ENCODE peak calls at places on chromosomes 13 and 19, in five cellular contexts. S, M, U, W and O are unnamed samples. For H3K27me3, the result is how much of the 10 kb centered on the place peaks cover.

GRCh38 chr13:23750383-23751121 is 138.6 kb downstream of the MIPEP start:
- DNase-seq in S (no peak), M (no peak), W (no peak), U (no peak), O (no peak)

GRCh38 chr13:46698015-46698414 is 98.9 kb downstream of the ESD start:
- DNase-seq in M (peak), W (no peak), U (no peak), S (no peak), O (no peak)

GRCh38 chr19:5360003-5360820 is 19.6 kb upstream of the PTPRS start:
- DNase-seq in S (no peak), W (no peak), M (no peak), U (no peak), O (no peak)

GRCh38 chr13:99265823-99266426 is 7.7 kb upstream of the GPR18 start:
- DNase-seq in S (no peak), M (no peak), U (no peak), W (no peak), O (peak)

GRCh38 chr19:42423462-42424344 is 3.5 kb downstream of the LIPE start:
- DNase-seq in U (peak), S (peak), M (peak), W (peak), O (peak)

GRCh38 chr13:89214115-89214514 is 1542.9 kb downstream of the SLITRK5 start:
- DNase-seq in M (no peak), S (no peak), U (no peak), W (no peak), O (no peak)

GRCh38 chr13:48158290-48158689 is 63.4 kb upstream of the MED4 start:
- DNase-seq in U (no peak), W (peak), S (peak), M (no peak), O (peak)

GRCh38 chr13:45718063-45718462 is 15.9 kb downstream of the CBY2 start:
- DNase-seq in M (no peak), S (no peak), U (no peak), W (no peak), O (no peak)

GRCh38 chr13:40786568-40786996 is 2.8 kb upstream of the SLC25A15 start:
- DNase-seq in S (no peak), M (no peak), W (no peak), U (no peak), O (no peak)

GRCh38 chr13:48797127-48797526 is 143.4 kb downstream of the CYSLTR2 start:
- DNase-seq in S (no peak), W (no peak), U (no peak), M (no peak), O (no peak)

GRCh38 chr13:86725105-86725504 is 925.9 kb upstream of the SLITRK6 start:
- DNase-seq in W (no peak), S (no peak), U (no peak), M (no peak), O (no peak)

GRCh38 chr19:13077233-13077632 is 25.4 kb downstream of the LYL1 start:
- DNase-seq in W (no peak), S (no peak), U (no peak), M (no peak), O (no peak)

GRCh38 chr19:17390665-17391370 is 3.2 kb downstream of the CCDC194 start:
- DNase-seq in S (peak), M (peak), U (peak), W (peak), O (peak)

GRCh38 chr19:11414544-11414943 is 4.6 kb downstream of the RGL3 start:
- DNase-seq in W (no peak), M (no peak), U (no peak), S (no peak), O (no peak)

GRCh38 chr13:110423689-110424302 is 116.7 kb downstream of the COL4A2 start:
- DNase-seq in W (no peak), S (no peak), M (no peak), U (no peak), O (no peak)

GRCh38 chr19:18475004-18475453 is 37.1 kb upstream of the ISYNA1 start:
- DNase-seq in U (no peak), S (no peak), W (no peak), M (peak), O (no peak)

GRCh38 chr13:102680842-102681725 is 13.8 kb downstream of the METTL21C start:
- DNase-seq in U (no peak), M (no peak), S (no peak), W (no peak), O (peak)

GRCh38 chr19:3494051-3494450 is 6.4 kb downstream of the DOHH start:
- DNase-seq in S (no peak), W (peak), U (no peak), M (no peak), O (no peak)

GRCh38 chr13:43303040-43303729 is 279.8 kb downstream of the DNAJC15 start:
- DNase-seq in S (peak), U (no peak), M (peak), W (peak), O (no peak)

GRCh38 chr19:47523473-47523872 is 8.6 kb upstream of the NAPA start:
- DNase-seq in W (no peak), U (no peak), S (no peak), M (no peak), O (no peak)

GRCh38 chr13:30307194-30307965 is at the start of gene KATNAL1:
- DNase-seq in U (no peak), M (peak), W (peak), S (peak), O (no peak)

GRCh38 chr13:105774739-105775460 is 760.6 kb downstream of the EFNB2 start:
- DNase-seq in U (no peak), W (peak), M (no peak), S (no peak), O (no peak)

GRCh38 chr13:40536443-40537113 is 129.9 kb downstream of the FOXO1 start:
- DNase-seq in S (no peak), M (no peak), U (no peak), W (no peak), O (no peak)

GRCh38 chr19:55391191-55391670 is 5.5 kb downstream of the RPL28 start:
- DNase-seq in W (peak), U (no peak), M (no peak), S (no peak), O (no peak)

GRCh38 chr19:55392820-55393219 is 7.1 kb downstream of the RPL28 start:
- DNase-seq in W (no peak), U (no peak), M (no peak), S (no peak), O (no peak)

GRCh38 chr19:55390461-55390880 is 4.7 kb downstream of the RPL28 start:
- DNase-seq in U (no peak), M (no peak), W (peak), S (no peak), O (no peak)

GRCh38 chr19:55391702-55392615 is 6.2 kb downstream of the RPL28 start:
- DNase-seq in S (no peak), W (no peak), U (peak), M (no peak), O (no peak)

DNA sequence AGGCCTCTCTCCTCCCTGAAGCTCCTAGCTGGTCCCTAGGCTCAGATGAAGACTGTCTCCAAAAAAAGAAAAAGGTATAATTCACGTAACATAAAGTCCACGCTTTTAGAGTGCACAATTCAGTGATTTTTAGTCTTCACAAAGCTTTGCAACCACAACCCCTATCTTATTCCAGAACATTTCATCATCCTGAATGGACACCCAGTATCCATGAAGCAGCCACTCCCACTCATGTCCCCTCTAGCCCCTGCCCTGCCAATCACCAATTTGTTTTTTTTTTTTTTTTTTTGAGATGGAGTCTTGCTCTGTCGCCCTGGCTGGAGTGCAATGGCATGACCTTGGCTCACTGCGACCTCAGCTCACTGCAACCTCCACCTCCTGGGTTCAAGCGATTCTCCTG is 7.6 kb downstream of the RPL28 start:
- DNase-seq in S (no peak), M (no peak), W (no peak), U (no peak), O (no peak)
- H3K27me3 ChIP-seq in S (under half), M (under half), W (under half), U (under half), O (under half)

GRCh38 chr19:33900817-33901216 is 104.1 kb downstream of the KCTD15 start:
- DNase-seq in W (no peak), M (no peak), S (no peak), U (no peak), O (no peak)

GRCh38 chr19:33904681-33905080 is 108.0 kb downstream of the KCTD15 start:
- DNase-seq in S (no peak), U (no peak), W (no peak), M (no peak), O (no peak)

GRCh38 chr19:33902802-33903488 is 106.3 kb downstream of the KCTD15 start:
- DNase-seq in U (no peak), S (no peak), M (no peak), W (no peak), O (no peak)

GRCh38 chr19:33903489-33903850 is 106.8 kb downstream of the KCTD15 start:
- DNase-seq in S (no peak), W (no peak), M (no peak), U (no peak), O (no peak)

DNA sequence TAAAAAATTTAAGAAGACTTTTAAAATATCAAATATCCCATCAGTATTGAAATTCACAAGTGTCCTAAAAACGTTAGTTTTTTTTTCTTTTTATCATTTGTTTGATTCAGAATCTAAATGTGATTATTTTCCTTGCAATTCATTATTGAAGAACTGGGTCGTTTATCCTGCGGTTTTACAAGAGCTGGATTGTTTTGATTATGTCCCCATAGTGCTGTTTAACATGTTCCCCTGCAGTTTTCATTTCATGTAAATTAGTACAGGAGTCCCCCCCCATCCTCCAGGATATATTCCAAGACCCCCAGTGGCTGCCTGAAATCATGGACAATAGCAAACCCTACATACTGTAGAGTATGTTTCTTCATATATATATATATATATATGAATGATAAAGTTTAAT is 105.7 kb downstream of the KCTD15 start:
- DNase-seq in S (no peak), M (no peak), U (no peak), W (no peak), O (no peak)
- H3K27me3 ChIP-seq in S (under half), M (under half), U (under half), W (under half), O (under half)

GRCh38 chr13:32229443-32229842 is 85.7 kb downstream of the ZAR1L start:
- DNase-seq in U (no peak), M (no peak), S (no peak), W (no peak), O (no peak)

GRCh38 chr13:32228330-32229041 is 86.7 kb downstream of the ZAR1L start:
- DNase-seq in M (no peak), U (peak), S (no peak), W (no peak), O (no peak)

GRCh38 chr13:32234914-32235313 is 80.2 kb downstream of the ZAR1L start:
- DNase-seq in S (no peak), W (peak), U (no peak), M (no peak), O (no peak)

GRCh38 chr13:32232263-32232662 is 82.9 kb downstream of the ZAR1L start:
- DNase-seq in U (no peak), S (no peak), M (no peak), W (no peak), O (no peak)

DNA sequence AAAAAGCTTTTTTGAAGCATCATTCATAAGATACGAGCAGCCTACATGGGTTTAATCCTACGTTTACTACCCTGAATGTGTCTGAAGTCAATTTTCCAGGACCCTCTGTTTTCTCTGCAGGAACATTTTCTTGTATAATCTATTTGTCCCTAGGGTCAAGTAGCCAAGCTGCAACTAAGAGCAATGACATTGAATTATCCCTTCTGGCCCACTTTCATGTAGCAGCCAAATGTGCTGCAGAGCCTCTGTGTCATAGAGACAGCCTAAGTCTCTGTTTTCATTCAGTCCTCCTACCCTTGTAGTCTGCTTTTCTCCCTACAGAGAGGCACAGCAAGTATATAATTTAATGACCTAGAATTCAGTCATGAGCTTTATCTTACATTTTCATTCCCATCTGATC is 82.1 kb downstream of the ZAR1L start:
- DNase-seq in M (no peak), S (no peak), W (no peak), U (no peak), O (no peak)
- H3K27me3 ChIP-seq in M (under half), S (under half), W (under half), U (under half), O (under half)

DNA sequence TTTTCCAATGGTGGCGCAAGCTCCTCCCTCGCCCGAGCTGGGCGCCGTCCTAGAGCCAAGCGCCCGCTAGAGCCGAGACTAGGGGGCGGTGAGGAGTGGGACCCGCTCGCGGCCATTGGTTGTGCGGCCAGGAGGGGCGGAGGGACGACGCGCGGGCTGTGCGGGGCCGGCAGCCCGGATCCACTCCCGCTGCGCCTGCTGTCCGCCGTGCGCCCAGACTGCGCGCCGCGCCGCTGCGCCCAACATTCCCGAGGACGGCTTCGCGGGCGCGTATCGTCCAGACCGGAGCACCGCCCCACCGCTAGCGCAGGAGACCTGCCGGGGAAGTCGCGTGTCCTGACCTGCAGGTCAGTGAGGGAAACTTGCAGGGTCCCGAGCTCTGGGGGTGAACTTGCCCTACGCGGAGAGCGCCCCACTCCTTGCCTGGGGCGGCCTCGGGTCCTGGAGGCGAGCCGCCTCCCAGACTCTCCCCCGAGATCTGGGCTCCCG is at the start of gene SERTM1:
- DNase-seq in S (no peak), W (no peak), M (no peak), U (no peak), O (no peak)
- H3K27me3 ChIP-seq in S (half or more), W (under half), M (under half), U (under half), O (under half)

GRCh38 chr13:113846639-113847318 is 17.1 kb downstream of the GAS6 start:
- DNase-seq in M (no peak), S (no peak), W (peak), U (no peak), O (no peak)
- H3K27me3 ChIP-seq in M (under half), S (under half), W (under half), U (under half), O (under half)